ENCODE peak calls at places on chromosomes 11 and 22, in nine cellular contexts. B, N, R, I, X, V, J, Q and D are unnamed samples.

GRCh38 chr11:118415739-118416068 is 14.3 kb downstream of the ATP5MG start:
- DNase-seq in B (no peak), V (no peak), N (no peak), Q (no peak), R (no peak), J (peak), I (no peak), X (peak), D (no peak)

GRCh38 chr11:69912911-69913451 is 93.8 kb upstream of the FGF3 start:
- DNase-seq in R (no peak), X (peak), B (no peak), N (no peak), Q (no peak), V (no peak), J (no peak), I (no peak), D (no peak)

GRCh38 chr11:116137753-116138152 is 633.5 kb upstream of the CADM1 start:
- DNase-seq in R (no peak), I (no peak), N (no peak), X (no peak), J (no peak), V (no peak), Q (no peak), B (no peak), D (no peak)

GRCh38 chr22:39556970-39557811 is 13.4 kb upstream of the CACNA1I start:
- DNase-seq in R (no peak), B (no peak), N (peak), I (no peak), X (no peak), Q (no peak), V (peak), J (no peak), D (no peak)

GRCh38 chr11:115269193-115269592 is 235.0 kb downstream of the CADM1 start:
- DNase-seq in Q (no peak), R (no peak), N (no peak), J (no peak), V (no peak), X (no peak), B (no peak), I (no peak), D (no peak)

GRCh38 chr11:46381046-46381835 is at the start of gene MDK:
- DNase-seq in N (peak), I (no peak), J (no peak), B (peak), V (no peak), Q (peak), X (peak), R (no peak), D (no peak)

GRCh38 chr11:57356179-57356757 is 18.1 kb downstream of the P2RX3 start:
- DNase-seq in R (no peak), I (no peak), Q (no peak), N (no peak), X (no peak), B (no peak), V (no peak), J (no peak), D (no peak)

GRCh38 chr11:14148653-14149273 is 186.2 kb downstream of the SPON1 start:
- DNase-seq in I (no peak), J (peak), R (no peak), B (peak), V (no peak), N (no peak), X (peak), Q (no peak), D (no peak)

GRCh38 chr11:124867700-124868099 is 2.5 kb downstream of the ROBO3 start:
- DNase-seq in X (peak), N (peak), B (peak), J (no peak), Q (no peak), V (no peak), I (no peak), R (no peak), D (no peak)

GRCh38 chr22:50726643-50727340 is 11.2 kb upstream of the ACR start:
- DNase-seq in N (no peak), I (no peak), J (no peak), X (peak), B (no peak), V (no peak), R (no peak), Q (no peak), D (no peak)

GRCh38 chr11:46234261-46234660 is 43.2 kb upstream of the CREB3L1 start:
- DNase-seq in X (no peak), Q (no peak), I (no peak), J (no peak), R (no peak), B (no peak), V (no peak), N (peak), D (no peak)

GRCh38 chr11:57762235-57762866 is 749 bp downstream of the CTNND1 start:
- DNase-seq in X (no peak), R (no peak), V (no peak), N (peak), Q (no peak), J (no peak), B (no peak), I (no peak), D (no peak)

GRCh38 chr22:28582806-28583205 is 96.8 kb downstream of the TTC28 start:
- DNase-seq in I (no peak), N (no peak), X (no peak), J (peak), R (no peak), V (no peak), Q (no peak), B (no peak), D (no peak)

GRCh38 chr22:30265851-30266444 is 703 bp downstream of the OSM start:
- DNase-seq in B (no peak), R (peak), N (no peak), V (peak), X (peak), I (peak), Q (peak), J (no peak), D (no peak)

GRCh38 chr11:1198766-1199688 is 23.8 kb upstream of the MUC5B start:
- DNase-seq in Q (no peak), N (no peak), V (no peak), B (no peak), I (no peak), R (no peak), X (no peak), J (no peak), D (no peak)

GRCh38 chr11:100759106-100759505 is 72.0 kb downstream of the ARHGAP42 start:
- DNase-seq in I (no peak), R (no peak), B (no peak), Q (no peak), X (no peak), N (no peak), J (no peak), V (no peak), D (no peak)

GRCh38 chr11:57219021-57219627 is 17.9 kb downstream of the APLNR start:
- DNase-seq in Q (no peak), R (no peak), X (peak), V (no peak), B (no peak), J (no peak), I (no peak), N (no peak), D (no peak)

GRCh38 chr11:10893713-10894112 is 35.9 kb upstream of the ZBED5 start:
- DNase-seq in B (no peak), I (no peak), V (no peak), X (no peak), Q (no peak), J (peak), N (no peak), R (no peak), D (no peak)

GRCh38 chr22:22358136-22358535 is 113.5 kb downstream of the VPREB1 start:
- DNase-seq in Q (no peak), X (no peak), I (no peak), V (no peak), R (no peak), N (no peak), J (no peak), B (no peak), D (no peak)

GRCh38 chr11:61049854-61050253 is 52.4 kb upstream of the CD5 start:
- DNase-seq in X (no peak), J (no peak), I (no peak), R (no peak), Q (no peak), N (no peak), V (no peak), B (no peak), D (no peak)

GRCh38 chr11:68584097-68584496 is 100.2 kb upstream of the GAL start:
- DNase-seq in Q (peak), J (no peak), I (peak), X (peak), R (peak), N (peak), B (peak), V (peak), D (peak)

GRCh38 chr22:46460835-46461234 is 76.6 kb downstream of the CELSR1 start:
- DNase-seq in Q (no peak), J (no peak), I (no peak), B (no peak), X (no peak), R (no peak), V (no peak), N (no peak), D (no peak)

GRCh38 chr11:3128356-3129180 is 36.5 kb downstream of the OSBPL5 start:
- DNase-seq in B (no peak), N (no peak), V (no peak), Q (peak), R (no peak), I (no peak), J (no peak), X (no peak), D (no peak)

GRCh38 chr22:38866024-38866398 is 6.0 kb downstream of the CBX6 start:
- DNase-seq in N (no peak), J (no peak), X (no peak), Q (no peak), I (no peak), V (no peak), B (no peak), R (no peak), D (no peak)

GRCh38 chr22:30123463-30123862 is 43.2 kb downstream of the HORMAD2 start:
- DNase-seq in V (no peak), B (no peak), J (no peak), I (no peak), Q (no peak), N (no peak), X (no peak), R (no peak), D (no peak)

GRCh38 chr11:12330491-12331231 is 46.7 kb upstream of the PARVA start:
- DNase-seq in N (peak), Q (no peak), J (no peak), X (no peak), I (no peak), B (no peak), V (no peak), R (no peak), D (peak)

GRCh38 chr11:5499671-5500070 is 10.1 kb downstream of the UBQLN3 start:
- DNase-seq in R (no peak), Q (no peak), N (no peak), J (no peak), I (no peak), X (no peak), B (no peak), V (no peak), D (no peak)

GRCh38 chr11:94790771-94791180 is 22.6 kb downstream of the AMOTL1 start:
- DNase-seq in B (no peak), J (no peak), R (no peak), X (no peak), N (no peak), V (no peak), Q (no peak), I (no peak), D (no peak)

GRCh38 chr22:37284807-37285355 is 2.6 kb downstream of the CYTH4 start:
- DNase-seq in X (peak), I (no peak), V (peak), N (no peak), Q (peak), B (no peak), J (no peak), R (no peak), D (no peak)

GRCh38 chr11:67279589-67280340 is 9.3 kb upstream of the ANKRD13D start:
- DNase-seq in V (no peak), R (no peak), B (no peak), X (no peak), N (no peak), Q (peak), I (no peak), J (no peak), D (no peak)

GRCh38 chr11:122309262-122309925 is 193.4 kb upstream of the BLID start:
- DNase-seq in X (peak), Q (no peak), N (no peak), J (no peak), B (no peak), V (no peak), I (no peak), R (no peak), D (no peak)

GRCh38 chr22:37112084-37112728 is 2.7 kb upstream of the TMPRSS6 start:
- DNase-seq in N (peak), I (no peak), J (no peak), Q (no peak), V (no peak), X (no peak), B (peak), R (no peak), D (no peak)